ENCODE peak calls at places on chromosomes 16 and 17, in ten cellular contexts. J is osteocyte, Z is neural progenitor cell, P is epithelial cell of esophagus, K is AG10803, E is brain microvascular endothelial cell, U is left ventricle myocardium inferior, L is mesothelial cell of epicardium, O is ovary, M is ascending aorta. B is an unnamed sample.
A peak's percentile ranks its signal among the peaks of the same experiment; 100 is the strongest.

GRCh38 chr16:47519037-47519436 is 57.9 kb downstream of the PHKB start:
- DNase-seq in O (no peak), E (no peak), Z (no peak), K (no peak), L (no peak), M (no peak), P (peak; percentile 21), J (no peak), U (no peak), B (no peak)

GRCh38 chr17:77332034-77332971 is 191.5 kb downstream of the SEC14L1 start:
- DNase-seq in O (no peak), E (no peak), P (no peak), J (peak; percentile 13), M (peak; percentile 61), Z (no peak), U (no peak), L (no peak), K (no peak), B (peak; percentile 17)

GRCh38 chr16:59385953-59386352 is 651.8 kb upstream of the GOT2 start:
- DNase-seq in K (peak; percentile 95), P (no peak), U (no peak), E (peak; percentile 63), O (no peak), J (no peak), L (no peak), M (no peak), Z (no peak), B (no peak)

GRCh38 chr16:51638338-51639135 is 487.5 kb upstream of the SALL1 start:
- DNase-seq in P (peak; percentile 54), O (no peak), Z (no peak), U (no peak), K (peak; percentile 15), E (no peak), L (no peak), J (no peak), M (no peak), B (no peak)

GRCh38 chr16:31269541-31269940 is 9.8 kb downstream of the ITGAM start:
- DNase-seq in Z (no peak), O (no peak), P (no peak), J (peak; percentile 64), M (no peak), K (no peak), L (no peak), U (no peak), E (no peak), B (no peak)

GRCh38 chr17:18362509-18363020 is 785 bp downstream of the SHMT1 start:
- DNase-seq in K (peak; percentile 29), E (no peak), M (peak; percentile 67), P (peak; percentile 24), J (no peak), O (peak; percentile 58), L (no peak), U (peak; percentile 69), Z (peak; percentile 55), B (no peak)

GRCh38 chr16:8137581-8137980 is 452.7 kb downstream of the TMEM114 start:
- DNase-seq in M (no peak), L (no peak), J (no peak), Z (peak; percentile 4), K (no peak), E (no peak), O (no peak), U (no peak), P (no peak), B (no peak)

GRCh38 chr16:28974007-28974436 is 556 bp upstream of the SPNS1 start:
- DNase-seq in M (no peak), Z (peak; percentile 88), E (peak; percentile 62), P (peak; percentile 61), U (peak; percentile 40), L (no peak), O (peak; percentile 62), J (no peak), K (peak; percentile 61), B (no peak)

GRCh38 chr17:63622571-63623390 is 564 bp downstream of the MAP3K3 start:
- DNase-seq in U (peak; percentile 77), J (peak; percentile 89), Z (peak; percentile 87), E (peak; percentile 45), P (peak; percentile 50), K (peak; percentile 52), O (peak; percentile 71), L (peak; percentile 43), M (peak; percentile 85), B (peak; percentile 57)

GRCh38 chr17:11807606-11808005 is 189.7 kb downstream of the ZNF18 start:
- DNase-seq in E (no peak), K (no peak), O (no peak), J (peak; percentile 68), M (no peak), P (no peak), L (no peak), Z (no peak), U (no peak), B (no peak)

GRCh38 chr16:79325211-79325610 is 275.3 kb downstream of the MAF start:
- DNase-seq in M (no peak), K (no peak), O (no peak), Z (no peak), U (no peak), E (no peak), J (no peak), P (no peak), L (no peak), B (no peak)

GRCh38 chr17:18248300-18248731 is 10.2 kb downstream of the FLII start:
- DNase-seq in E (no peak), M (no peak), U (peak; percentile 53), P (peak; percentile 79), K (peak; percentile 59), J (no peak), Z (peak; percentile 72), O (peak; percentile 75), L (no peak), B (peak; percentile 51)

GRCh38 chr17:65896889-65897288 is 295.0 kb downstream of the CEP112 start:
- DNase-seq in J (no peak), L (no peak), K (no peak), E (no peak), Z (no peak), P (no peak), M (no peak), O (no peak), U (no peak), B (no peak)

GRCh38 chr16:89004209-89004831 is 27.3 kb upstream of the CBFA2T3 start:
- DNase-seq in O (no peak), Z (peak; percentile 54), E (no peak), K (no peak), M (no peak), J (no peak), L (no peak), U (peak; percentile 50), P (no peak), B (no peak)

GRCh38 chr16:11016993-11017392 is 72.6 kb downstream of the CLEC16A start:
- DNase-seq in O (no peak), M (no peak), U (peak; percentile 61), K (peak; percentile 49), J (no peak), P (peak; percentile 92), Z (no peak), E (peak; percentile 80), L (no peak), B (no peak)

GRCh38 chr17:76597156-76598003 is 11.7 kb upstream of the ST6GALNAC2 start:
- DNase-seq in M (no peak), K (no peak), J (no peak), Z (no peak), L (no peak), E (no peak), O (no peak), P (peak; percentile 99), U (no peak), B (no peak)

GRCh38 chr17:44345497-44346026 is 460 bp downstream of the GRN start:
- DNase-seq in E (peak; percentile 32), P (peak; percentile 70), Z (peak; percentile 91), O (peak; percentile 53), U (no peak), J (no peak), M (no peak), L (no peak), K (peak; percentile 61), B (no peak)

DNA sequence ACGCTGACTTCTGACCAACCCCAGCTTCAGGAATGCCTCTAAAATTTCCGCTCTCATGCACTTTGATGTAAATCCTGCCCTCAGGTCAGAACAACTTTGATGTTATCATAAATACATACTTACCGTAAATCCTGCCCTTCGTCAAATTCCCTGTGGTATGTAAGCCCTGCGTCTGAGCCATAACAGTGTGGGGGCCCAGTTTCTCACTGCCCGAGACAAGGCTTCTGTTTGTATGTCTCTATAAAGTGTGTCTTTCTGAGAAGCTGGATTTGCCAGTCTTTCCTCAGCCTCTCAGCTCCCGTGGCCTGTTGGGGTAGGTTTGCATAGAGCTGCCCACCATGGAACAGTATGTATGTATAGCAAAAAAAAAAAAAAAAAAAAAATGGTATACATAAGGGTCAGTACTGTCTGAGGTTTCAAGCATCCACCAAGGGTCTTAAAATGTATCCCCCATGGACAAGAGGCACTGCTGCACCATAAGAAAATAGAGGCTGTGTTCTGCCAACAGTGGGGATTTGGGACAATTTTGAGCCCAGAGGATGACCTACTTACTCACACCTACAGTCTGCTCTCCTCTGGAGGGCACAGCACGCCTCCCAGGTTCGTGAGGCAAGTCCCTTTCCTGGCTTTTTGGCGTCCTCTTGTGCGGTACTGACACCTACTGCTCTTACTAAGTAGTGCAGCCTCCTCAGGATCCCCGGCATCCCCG is 17.5 kb downstream of the PRMT7 start:
- DNase-seq in P (peak; percentile 88), Z (peak; percentile 94), E (peak; percentile 77), O (peak; percentile 70), U (peak; percentile 64), L (peak; percentile 62), K (peak; percentile 81), J (peak; percentile 93), M (peak; percentile 87), B (peak; percentile 66)
- TF ChIP-seq CTCF in P (peak; percentile 98), Z (peak; percentile 85), E (peak; percentile 94), O (peak; percentile 77), U (peak; percentile 96), L (peak; percentile 72), K (peak; percentile 97), J (peak; percentile 93), M (peak; percentile 94), B (peak; percentile 92)

GRCh38 chr16:57863434-57864160 is 61.3 kb upstream of the KIFC3 start:
- DNase-seq in J (peak; percentile 86), M (peak; percentile 81), P (peak; percentile 74), E (peak; percentile 74), L (no peak), Z (peak; percentile 70), O (peak; percentile 57), K (peak; percentile 81), U (peak; percentile 45), B (no peak)
- TF ChIP-seq CTCF in J (peak; percentile 87), M (peak; percentile 57), P (peak; percentile 81), E (peak; percentile 77), L (no peak), Z (peak; percentile 48), O (peak; percentile 46), K (peak; percentile 81), U (peak; percentile 78), B (peak; percentile 9)

DNA sequence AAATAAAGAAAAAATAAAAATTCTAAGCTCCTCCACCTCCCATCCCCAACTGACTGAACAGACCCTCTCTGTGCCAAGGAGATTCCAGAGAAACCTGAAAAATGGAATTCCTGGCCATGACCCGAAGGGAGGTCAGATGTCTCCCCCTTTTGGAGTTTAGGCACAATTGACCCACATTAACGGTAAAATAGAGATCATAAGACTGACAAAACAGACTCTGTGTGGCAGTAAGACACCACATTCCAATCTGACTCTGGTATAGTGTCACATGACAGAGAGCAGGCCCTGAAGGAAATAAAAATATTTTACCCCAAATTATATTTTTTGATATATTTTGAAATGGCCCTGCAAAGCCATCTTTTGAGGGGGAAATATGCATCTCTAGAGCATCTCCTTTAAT is 115.1 kb upstream of the ZKSCAN2 start:
- DNase-seq in L (no peak), J (no peak), E (no peak), U (no peak), P (no peak), Z (no peak), O (no peak), M (no peak), K (no peak), B (no peak)
- TF ChIP-seq CTCF in L (no peak), J (no peak), E (no peak), U (no peak), P (no peak), Z (peak; percentile 11), O (no peak), M (no peak), K (no peak), B (no peak)

GRCh38 chr16:21083729-21084268 is 66.8 kb downstream of the DNAH3 start:
- DNase-seq in J (no peak), E (peak; percentile 51), P (peak; percentile 56), K (peak; percentile 53), L (no peak), O (peak; percentile 45), Z (peak; percentile 82), U (peak; percentile 64), M (peak; percentile 68), B (peak; percentile 24)
- TF ChIP-seq CTCF in J (peak; percentile 76), E (peak; percentile 86), P (peak; percentile 76), K (peak; percentile 82), L (peak; percentile 18), O (peak; percentile 15), Z (peak; percentile 93), U (peak; percentile 83), M (peak; percentile 62), B (peak; percentile 53)